ENCODE peak calls at places on chromosomes 12 and 14, in six cellular contexts. Y is bronchial epithelial cell, E is fibroblast of lung, T is GM12864, B is OCI-LY7, P is Panc1. L is an unnamed sample.

GRCh38 chr14:70567791-70568190 is 32.7 kb downstream of the MED6 start:
- DNase-seq in Y (peak), E (peak), T (peak), B (peak), P (peak), L (peak)

GRCh38 chr14:96309128-96309906 is 53.3 kb downstream of the BDKRB1 start:
- DNase-seq in Y (no peak), E (no peak), T (no peak), B (no peak), P (no peak), L (no peak)

GRCh38 chr14:98501836-98502235 is 770.2 kb downstream of the BCL11B start:
- DNase-seq in Y (no peak), E (peak), T (no peak), B (no peak), P (no peak), L (no peak)

GRCh38 chr12:93302331-93303229 is 75.1 kb upstream of the NUDT4 start:
- DNase-seq in Y (no peak), E (peak), T (no peak), B (no peak), P (no peak), L (peak)

GRCh38 chr12:94157891-94158495 is 9.6 kb downstream of the PLXNC1 start:
- DNase-seq in Y (no peak), E (no peak), T (no peak), B (peak), P (no peak), L (no peak)

GRCh38 chr12:87982208-87982607 is 47.0 kb downstream of the C12orf50 start:
- DNase-seq in Y (no peak), E (peak), T (no peak), B (no peak), P (no peak), L (peak)

GRCh38 chr12:14716848-14717444 is 20.5 kb upstream of the GUCY2C start:
- DNase-seq in Y (peak), E (peak), T (peak), B (peak), P (no peak), L (peak)

GRCh38 chr12:47400251-47400650 is 305.6 kb downstream of the RPAP3 start:
- DNase-seq in Y (no peak), E (peak), T (no peak), B (no peak), P (no peak), L (peak)

GRCh38 chr12:88909510-88909909 is 329.2 kb upstream of the KITLG start:
- DNase-seq in Y (no peak), E (no peak), T (no peak), B (no peak), P (no peak), L (no peak)

GRCh38 chr14:80770114-80770917 is 171.2 kb downstream of the CEP128 start:
- DNase-seq in Y (no peak), E (no peak), T (no peak), B (no peak), P (no peak), L (peak)

GRCh38 chr12:57765698-57766463 is 997 bp downstream of the CYP27B1 start:
- DNase-seq in Y (peak), E (no peak), T (no peak), B (no peak), P (no peak), L (no peak)

GRCh38 chr12:120352117-120352516 is 16.8 kb downstream of the MSI1 start:
- DNase-seq in Y (peak), E (peak), T (no peak), B (no peak), P (no peak), L (peak)

GRCh38 chr14:72708708-72709475 is 185.0 kb downstream of the DPF3 start:
- DNase-seq in Y (peak), E (no peak), T (no peak), B (no peak), P (no peak), L (no peak)

GRCh38 chr12:47032644-47033043 is 46.8 kb upstream of the PCED1B start:
- DNase-seq in Y (peak), E (peak), T (peak), B (peak), P (no peak), L (peak)

GRCh38 chr12:88579572-88579940 is 715 bp downstream of the KITLG start:
- DNase-seq in Y (no peak), E (peak), T (no peak), B (no peak), P (no peak), L (no peak)

GRCh38 chr14:48333221-48333910 is 658.0 kb upstream of the MDGA2 start:
- DNase-seq in Y (peak), E (peak), T (no peak), B (no peak), P (no peak), L (no peak)

GRCh38 chr12:15899282-15899870 is 11.8 kb upstream of the DERA start:
- DNase-seq in Y (peak), E (no peak), T (no peak), B (peak), P (no peak), L (no peak)

GRCh38 chr14:69231486-69231885 is 28.5 kb upstream of the GALNT16 start:
- DNase-seq in Y (no peak), E (no peak), T (no peak), B (no peak), P (no peak), L (no peak)

GRCh38 chr12:74285773-74286172 is 251.9 kb upstream of the ATXN7L3B start:
- DNase-seq in Y (peak), E (no peak), T (no peak), B (no peak), P (no peak), L (no peak)

GRCh38 chr14:69376439-69376838 is 21.7 kb downstream of the ERH start:
- DNase-seq in Y (peak), E (peak), T (no peak), B (no peak), P (no peak), L (peak)

GRCh38 chr12:102406033-102406584 is 74.3 kb downstream of the IGF1 start:
- DNase-seq in Y (peak), E (peak), T (peak), B (no peak), P (no peak), L (peak)

GRCh38 chr12:69405466-69405865 is 45.9 kb downstream of the YEATS4 start:
- DNase-seq in Y (peak), E (peak), T (no peak), B (no peak), P (peak), L (peak)

GRCh38 chr14:69464829-69465228 is 19.7 kb upstream of the PLEKHD1 start:
- DNase-seq in Y (no peak), E (peak), T (no peak), B (no peak), P (no peak), L (peak)

GRCh38 chr12:49961111-49961922 is at the start of gene AQP5:
- DNase-seq in Y (no peak), E (no peak), T (no peak), B (no peak), P (no peak), L (no peak)
- H3K4me3 ChIP-seq in Y (no peak), E (no peak), T (no peak), B (no peak), P (no peak), L (no peak)

GRCh38 chr12:65279387-65280112 is 1.1 kb downstream of the MSRB3 start:
- DNase-seq in Y (no peak), E (no peak), T (no peak), B (no peak), P (no peak), L (peak)

GRCh38 chr12:65282840-65283239 is 4.4 kb downstream of the MSRB3 start:
- DNase-seq in Y (no peak), E (no peak), T (no peak), B (no peak), P (no peak), L (no peak)

GRCh38 chr12:65277994-65278575 is 398 bp upstream of the MSRB3 start:
- DNase-seq in Y (no peak), E (no peak), T (no peak), B (no peak), P (no peak), L (no peak)

GRCh38 chr12:65278576-65279386 is at the start of gene MSRB3:
- DNase-seq in Y (peak), E (peak), T (no peak), B (no peak), P (no peak), L (peak)

GRCh38 chr12:65280306-65280705 is 1.8 kb downstream of the MSRB3 start:
- DNase-seq in Y (no peak), E (peak), T (no peak), B (no peak), P (no peak), L (peak)
- H3K4me3 ChIP-seq in Y (no peak), E (no peak), T (no peak), B (no peak), P (peak), L (peak)

DNA sequence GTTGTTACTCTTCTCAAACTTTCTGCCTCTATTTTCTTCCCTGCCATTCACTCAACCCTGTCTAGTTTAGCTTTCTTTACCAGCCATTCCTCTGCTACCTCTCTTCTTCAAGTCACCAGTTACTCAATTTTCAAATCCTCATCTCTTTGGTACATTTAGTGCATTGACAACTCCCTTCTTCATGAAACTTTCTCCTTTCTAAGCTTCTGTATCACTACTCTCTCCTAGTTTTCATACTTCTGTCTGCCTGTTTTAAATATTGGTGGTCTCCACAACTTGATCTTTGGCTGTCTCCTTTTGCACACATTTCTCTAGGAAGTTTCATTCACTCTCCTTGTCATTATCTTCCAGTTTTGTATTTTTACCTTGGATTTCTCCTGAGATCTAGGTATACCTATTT is 6.0 kb downstream of the LEMD3 start:
- DNase-seq in Y (no peak), E (no peak), T (no peak), B (no peak), P (no peak), L (no peak)
- H3K4me3 ChIP-seq in Y (no peak), E (no peak), T (no peak), B (no peak), P (no peak), L (no peak)

DNA sequence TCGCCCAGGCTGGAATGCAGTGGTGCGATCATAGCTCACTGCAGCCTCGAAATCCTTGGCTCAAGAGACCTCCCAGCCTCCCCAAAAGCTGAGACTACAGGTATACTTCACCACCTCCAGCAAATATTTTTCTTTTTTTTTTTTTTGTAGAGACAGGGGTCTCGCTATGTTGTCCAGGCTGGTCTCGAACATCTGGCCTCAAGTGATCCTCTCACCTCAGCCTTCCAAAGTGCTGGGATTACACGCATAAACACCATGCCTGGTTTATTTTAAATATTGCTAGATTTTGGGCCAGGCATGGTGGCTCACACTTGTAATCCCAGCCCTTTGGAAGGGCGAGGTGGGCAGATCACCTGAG is 26.7 kb upstream of the UBC start:
- DNase-seq in Y (no peak), E (no peak), T (no peak), B (no peak), P (no peak), L (no peak)
- H3K4me3 ChIP-seq in Y (no peak), E (peak), T (peak), B (peak), P (peak), L (peak)

GRCh38 chr14:103129301-103130016 is 6.2 kb downstream of the TNFAIP2 start:
- DNase-seq in Y (no peak), E (no peak), T (no peak), B (no peak), P (no peak), L (no peak)

GRCh38 chr14:103127861-103128598 is 4.8 kb downstream of the TNFAIP2 start:
- DNase-seq in Y (no peak), E (no peak), T (no peak), B (no peak), P (no peak), L (no peak)

GRCh38 chr14:103130017-103130764 is 6.9 kb downstream of the TNFAIP2 start:
- DNase-seq in Y (no peak), E (no peak), T (no peak), B (no peak), P (no peak), L (no peak)

GRCh38 chr14:103127356-103127755 is 4.1 kb downstream of the TNFAIP2 start:
- DNase-seq in Y (no peak), E (no peak), T (no peak), B (no peak), P (no peak), L (no peak)

DNA sequence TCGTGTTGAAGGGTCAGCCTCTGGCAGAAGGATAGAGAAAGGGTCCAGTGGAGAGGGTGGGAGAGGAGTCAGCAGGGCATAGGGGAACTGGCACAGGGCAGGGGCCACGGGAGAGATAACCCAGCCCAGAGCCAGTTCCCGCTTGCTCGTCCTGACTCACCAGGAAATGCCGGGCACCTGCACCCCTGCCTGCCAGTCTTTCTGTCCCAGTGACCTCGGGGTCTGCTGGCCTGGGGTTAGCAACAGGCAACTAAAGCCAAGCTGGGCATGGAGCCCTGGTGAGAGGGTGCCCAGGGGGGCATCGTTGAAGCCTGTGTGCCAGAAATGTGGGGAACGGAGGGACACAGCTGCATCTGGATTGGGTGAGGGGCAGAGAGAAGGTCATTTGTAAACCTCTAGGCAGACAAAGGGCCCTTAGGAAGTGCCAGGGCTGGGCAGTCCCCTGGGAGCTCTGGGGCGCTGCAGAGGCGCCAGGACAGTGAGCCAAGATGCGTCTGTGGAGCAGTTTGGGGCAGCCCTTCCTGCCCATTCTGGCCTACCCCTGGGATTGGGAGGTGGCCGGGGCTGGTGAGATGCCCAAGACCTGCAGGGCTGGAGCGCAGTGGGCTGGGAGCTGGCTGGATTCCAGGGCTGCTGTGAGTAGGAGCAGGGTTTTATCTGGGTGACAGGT is 5.5 kb downstream of the TNFAIP2 start:
- DNase-seq in Y (peak), E (no peak), T (no peak), B (no peak), P (no peak), L (no peak)
- H3K4me3 ChIP-seq in Y (no peak), E (no peak), T (no peak), B (no peak), P (peak), L (no peak)

GRCh38 chr12:115810166-115810565 is 467.3 kb downstream of the MED13L start:
- DNase-seq in Y (no peak), E (no peak), T (no peak), B (no peak), P (no peak), L (no peak)
- H3K4me3 ChIP-seq in Y (no peak), E (no peak), T (no peak), B (no peak), P (no peak), L (no peak)